ENCODE peak calls at places on chromosomes 3 and 15, in seven cellular contexts. Q is mesothelial cell of epicardium, Y is lower leg skin, F is cardiac septum, H is psoas muscle, C is GM12891, K is activated T-cell treated with anti-CD3 and anti-CD28 coated beads for 1 hour. J is an unnamed sample.

GRCh38 chr3:82641701-82642100 is 880.3 kb upstream of the GBE1 start:
- DNase-seq in C (no peak), Q (no peak), K (no peak), Y (no peak), H (no peak), F (no peak), J (no peak)

GRCh38 chr3:39180183-39180545 is 12.2 kb downstream of the XIRP1 start:
- DNase-seq in K (no peak), H (no peak), Y (no peak), F (no peak), Q (no peak), C (no peak), J (no peak)

GRCh38 chr3:99545941-99546580 is 92.3 kb upstream of the COL8A1 start:
- DNase-seq in F (no peak), K (no peak), H (no peak), Y (no peak), Q (no peak), C (no peak), J (no peak)

GRCh38 chr3:31738423-31738822 is 205.7 kb downstream of the STT3B start:
- DNase-seq in C (no peak), F (no peak), Y (no peak), Q (no peak), H (no peak), K (no peak), J (no peak)

GRCh38 chr3:171328419-171329082 is 131.7 kb downstream of the TNIK start:
- DNase-seq in F (peak), K (peak), H (no peak), C (no peak), Q (no peak), Y (no peak), J (peak)

GRCh38 chr3:39644176-39644575 is 165.2 kb upstream of the MYRIP start:
- DNase-seq in F (no peak), K (no peak), H (no peak), C (no peak), Y (no peak), Q (no peak), J (no peak)

GRCh38 chr3:179949428-179949827 is 87.3 kb downstream of the PEX5L start:
- DNase-seq in Y (no peak), K (no peak), Q (no peak), F (no peak), H (no peak), C (no peak), J (no peak)

GRCh38 chr15:37813306-37813705 is 121.1 kb upstream of the TMCO5A start:
- DNase-seq in Y (no peak), H (no peak), C (no peak), Q (no peak), F (no peak), K (no peak), J (no peak)

GRCh38 chr15:37125143-37125542 is 24.8 kb upstream of the MEIS2 start:
- DNase-seq in F (no peak), Q (no peak), K (no peak), H (no peak), Y (no peak), C (no peak), J (peak)

GRCh38 chr15:65368300-65368617 is 9.5 kb downstream of the IGDCC3 start:
- DNase-seq in H (no peak), F (peak), Y (no peak), K (no peak), C (no peak), Q (no peak), J (no peak)

GRCh38 chr15:101393172-101393571 is 96.3 kb downstream of the PCSK6 start:
- DNase-seq in F (peak), Q (no peak), C (no peak), Y (peak), H (no peak), K (no peak), J (no peak)

GRCh38 chr3:117526485-117527079 is 817.0 kb downstream of the TUSC7 start:
- DNase-seq in K (no peak), C (no peak), Q (no peak), F (no peak), H (no peak), Y (no peak), J (peak)

GRCh38 chr3:61954097-61954528 is 392.7 kb downstream of the PTPRG start:
- DNase-seq in K (no peak), C (no peak), H (no peak), Y (no peak), F (no peak), Q (no peak), J (no peak)

GRCh38 chr3:105829879-105830622 is 38.8 kb downstream of the CBLB start:
- DNase-seq in F (no peak), K (no peak), Q (no peak), H (no peak), Y (no peak), C (no peak), J (no peak)

GRCh38 chr3:4376499-4376898 is 73.3 kb downstream of the SETMAR start:
- DNase-seq in F (no peak), Q (no peak), K (no peak), Y (no peak), C (no peak), H (no peak), J (no peak)

GRCh38 chr3:105327662-105328337 is 38.9 kb upstream of the ALCAM start:
- DNase-seq in K (no peak), H (no peak), Q (no peak), C (no peak), Y (no peak), F (no peak), J (no peak)

GRCh38 chr3:118472586-118472985 is 562.1 kb downstream of the IGSF11 start:
- DNase-seq in Y (no peak), C (no peak), Q (no peak), H (no peak), F (no peak), K (no peak), J (no peak)

GRCh38 chr3:180017846-180018245 is 18.9 kb downstream of the PEX5L start:
- DNase-seq in F (no peak), Q (no peak), K (no peak), Y (no peak), C (no peak), H (no peak), J (no peak)

GRCh38 chr15:96336045-96336642 is 5.6 kb downstream of the NR2F2 start:
- DNase-seq in Y (no peak), C (no peak), H (no peak), F (no peak), K (no peak), Q (no peak), J (peak)

GRCh38 chr3:177294221-177294620 is 96.9 kb upstream of the TBL1XR1 start:
- DNase-seq in C (no peak), Y (no peak), F (no peak), K (no peak), H (peak), Q (no peak), J (peak)

GRCh38 chr3:10334461-10334860 is 13.5 kb upstream of the SEC13 start:
- DNase-seq in C (no peak), H (peak), K (no peak), F (no peak), Q (no peak), Y (no peak), J (no peak)

GRCh38 chr3:114584734-114585371 is 291.0 kb downstream of the TIGIT start:
- DNase-seq in H (no peak), Q (no peak), K (no peak), C (no peak), F (no peak), Y (no peak), J (no peak)

GRCh38 chr15:89442671-89443307 is 53.6 kb downstream of the RHCG start:
- DNase-seq in Y (no peak), C (peak), F (no peak), Q (no peak), K (peak), H (no peak), J (peak)

GRCh38 chr3:17065315-17065714 is 180.6 kb downstream of the PLCL2 start:
- DNase-seq in K (no peak), C (no peak), F (no peak), H (no peak), Q (no peak), Y (no peak), J (no peak)

GRCh38 chr3:53820756-53821580 is 25.3 kb downstream of the CHDH start:
- DNase-seq in H (peak), Y (peak), Q (no peak), C (no peak), F (peak), K (no peak), J (no peak)

GRCh38 chr3:108008931-108009635 is 81.7 kb downstream of the CD47 start:
- DNase-seq in F (no peak), H (no peak), C (no peak), Q (no peak), K (no peak), Y (peak), J (no peak)

GRCh38 chr3:49568965-49569364 is 14.7 kb downstream of the BSN start:
- DNase-seq in Y (no peak), F (no peak), K (no peak), Q (no peak), C (no peak), H (no peak), J (no peak)

GRCh38 chr3:112376413-112376812 is 43.5 kb downstream of the CD200 start:
- DNase-seq in H (no peak), Q (no peak), K (no peak), F (peak), C (no peak), Y (no peak), J (no peak)

GRCh38 chr15:34122771-34123183 is 20.9 kb downstream of the PGBD4 start:
- DNase-seq in F (no peak), Y (no peak), H (no peak), Q (no peak), K (no peak), C (no peak), J (no peak)

GRCh38 chr3:40672861-40673260 is 148.1 kb downstream of the ZNF621 start:
- DNase-seq in C (no peak), F (no peak), Q (no peak), K (no peak), Y (no peak), H (no peak), J (no peak)

GRCh38 chr3:195179782-195180489 is 91.0 kb downstream of the XXYLT1 start:
- DNase-seq in Q (no peak), H (no peak), F (peak), K (no peak), C (no peak), Y (peak), J (no peak)

GRCh38 chr3:184645304-184645703 is 66.6 kb downstream of the MAGEF1 start:
- DNase-seq in K (no peak), F (no peak), H (no peak), Q (no peak), C (no peak), Y (no peak), J (no peak)

GRCh38 chr3:197564097-197564843 is 8.5 kb upstream of the BDH1 start:
- DNase-seq in K (no peak), F (no peak), H (no peak), C (no peak), Q (no peak), Y (no peak), J (no peak)

GRCh38 chr15:70427531-70428120 is 329.9 kb upstream of the TLE3 start:
- DNase-seq in F (no peak), C (no peak), Q (no peak), Y (no peak), H (no peak), K (no peak), J (no peak)

J was measured in adrenal gland.